ENCODE peak calls at places on chromosomes 13 and 19, in nine cellular contexts. One of them, this sample, is unnamed.

GRCh38 chr19:18697680-18698079 is 14.2 kb downstream of the CRTC1 start:
- DNase-seq in PC-9: no peak
- DNase-seq in erythroblast: no peak
- DNase-seq in EH: no peak
- DNase-seq in endothelial cell of umbilical vein: no peak
- DNase-seq in MG63: no peak
- DNase-seq in substantia nigra: no peak
- DNase-seq in GM03348: no peak
- DNase-seq in NCI-H774: peak
- DNase-seq in this sample: no peak

GRCh38 chr13:110499621-110500281 is 61.8 kb downstream of the RAB20 start:
- DNase-seq in PC-9: no peak
- DNase-seq in erythroblast: no peak
- DNase-seq in EH: peak
- DNase-seq in endothelial cell of umbilical vein: no peak
- DNase-seq in MG63: no peak
- DNase-seq in substantia nigra: no peak
- DNase-seq in GM03348: peak
- DNase-seq in NCI-H774: peak
- DNase-seq in this sample: no peak

GRCh38 chr19:18013621-18014111 is 5.7 kb downstream of the ARRDC2 start:
- DNase-seq in PC-9: no peak
- DNase-seq in erythroblast: no peak
- DNase-seq in EH: no peak
- DNase-seq in endothelial cell of umbilical vein: no peak
- DNase-seq in MG63: no peak
- DNase-seq in substantia nigra: no peak
- DNase-seq in GM03348: no peak
- DNase-seq in NCI-H774: no peak
- DNase-seq in this sample: no peak

GRCh38 chr13:38777347-38778107 is 90.7 kb downstream of the FREM2 start:
- DNase-seq in PC-9: no peak
- DNase-seq in erythroblast: no peak
- DNase-seq in EH: no peak
- DNase-seq in endothelial cell of umbilical vein: no peak
- DNase-seq in MG63: no peak
- DNase-seq in substantia nigra: no peak
- DNase-seq in GM03348: no peak
- DNase-seq in NCI-H774: no peak
- DNase-seq in this sample: no peak

GRCh38 chr19:18469245-18470107 is 31.5 kb upstream of the ISYNA1 start:
- DNase-seq in PC-9: no peak
- DNase-seq in erythroblast: peak
- DNase-seq in EH: peak
- DNase-seq in endothelial cell of umbilical vein: peak
- DNase-seq in MG63: peak
- DNase-seq in substantia nigra: no peak
- DNase-seq in GM03348: peak
- DNase-seq in NCI-H774: no peak
- DNase-seq in this sample: no peak

GRCh38 chr13:110346661-110347067 is 39.6 kb downstream of the COL4A2 start:
- DNase-seq in PC-9: peak
- DNase-seq in erythroblast: no peak
- DNase-seq in EH: peak
- DNase-seq in endothelial cell of umbilical vein: no peak
- DNase-seq in MG63: no peak
- DNase-seq in substantia nigra: no peak
- DNase-seq in GM03348: no peak
- DNase-seq in NCI-H774: peak
- DNase-seq in this sample: no peak

GRCh38 chr13:34419025-34419424 is 523.0 kb upstream of the NBEA start:
- DNase-seq in PC-9: no peak
- DNase-seq in erythroblast: no peak
- DNase-seq in EH: peak
- DNase-seq in endothelial cell of umbilical vein: no peak
- DNase-seq in MG63: no peak
- DNase-seq in substantia nigra: no peak
- DNase-seq in GM03348: no peak
- DNase-seq in NCI-H774: peak
- DNase-seq in this sample: no peak

GRCh38 chr13:71460179-71460578 is 406.8 kb downstream of the DACH1 start:
- DNase-seq in PC-9: no peak
- DNase-seq in erythroblast: no peak
- DNase-seq in EH: no peak
- DNase-seq in endothelial cell of umbilical vein: no peak
- DNase-seq in MG63: no peak
- DNase-seq in substantia nigra: no peak
- DNase-seq in GM03348: no peak
- DNase-seq in NCI-H774: no peak
- DNase-seq in this sample: no peak

GRCh38 chr13:54194233-54195024 is 1165.8 kb downstream of the OLFM4 start:
- DNase-seq in PC-9: no peak
- DNase-seq in erythroblast: no peak
- DNase-seq in EH: no peak
- DNase-seq in endothelial cell of umbilical vein: no peak
- DNase-seq in MG63: no peak
- DNase-seq in substantia nigra: no peak
- DNase-seq in GM03348: no peak
- DNase-seq in NCI-H774: no peak
- DNase-seq in this sample: no peak